ENCODE peak calls at places on chromosomes 2 and 18, in eight cellular contexts. B, G, O, Q, L, V, N and Y are unnamed samples.
A peak's percentile ranks its signal among the peaks of the same experiment; 100 is the strongest.

GRCh38 chr18:52936931-52937330 is 596.9 kb downstream of the DCC start:
- DNase-seq in L (no peak), B (no peak), O (no peak), Q (no peak), V (no peak), N (no peak), G (no peak), Y (no peak)

GRCh38 chr18:77811510-77811909 is 561.9 kb downstream of the GALR1 start:
- DNase-seq in O (no peak), N (no peak), V (no peak), Q (no peak), B (no peak), G (no peak), L (no peak), Y (peak; percentile 53)

GRCh38 chr2:232741284-232741683 is 35.1 kb downstream of the KCNJ13 start:
- DNase-seq in Q (no peak), V (no peak), L (no peak), N (no peak), B (no peak), G (no peak), O (no peak), Y (no peak)

GRCh38 chr18:79868168-79868784 is 70.5 kb downstream of the KCNG2 start:
- DNase-seq in G (no peak), L (no peak), N (no peak), V (peak; percentile 76), Q (no peak), B (no peak), O (no peak), Y (no peak)

GRCh38 chr2:37809931-37810570 is 115.0 kb upstream of the RMDN2 start:
- DNase-seq in Q (peak; percentile 26), G (no peak), O (no peak), N (no peak), V (no peak), L (no peak), B (no peak), Y (no peak)

GRCh38 chr2:109372171-109372568 is 241.6 kb downstream of the SEPTIN10 start:
- DNase-seq in O (no peak), V (no peak), B (no peak), L (peak; percentile 10), G (no peak), N (no peak), Q (no peak), Y (no peak)

GRCh38 chr18:44679912-44680270 is 797 bp upstream of the SETBP1 start:
- DNase-seq in N (no peak), B (peak; percentile 72), G (no peak), O (peak; percentile 42), L (peak; percentile 57), Q (peak; percentile 29), V (peak; percentile 88), Y (peak; percentile 62)

GRCh38 chr2:9771481-9772017 is 71.7 kb upstream of the TAF1B start:
- DNase-seq in N (no peak), O (no peak), Q (no peak), L (no peak), G (no peak), B (peak; percentile 58), V (peak; percentile 67), Y (no peak)

GRCh38 chr2:2717406-2717805 is 386.3 kb upstream of the MYT1L start:
- DNase-seq in G (no peak), V (no peak), O (no peak), B (no peak), Q (no peak), L (no peak), N (no peak), Y (no peak)

GRCh38 chr2:60552096-60552850 is 1.2 kb downstream of the BCL11A start:
- DNase-seq in O (no peak), Q (peak; percentile 8), V (peak; percentile 88), G (no peak), B (peak; percentile 69), L (peak; percentile 68), N (no peak), Y (no peak)

GRCh38 chr2:175030380-175031271 is 25.4 kb upstream of the CHN1 start:
- DNase-seq in G (no peak), O (no peak), L (peak; percentile 63), B (peak; percentile 82), N (no peak), V (no peak), Q (peak; percentile 52), Y (peak; percentile 13)

GRCh38 chr18:49851624-49852023 is 38.3 kb upstream of the ACAA2 start:
- DNase-seq in B (no peak), L (no peak), O (no peak), G (no peak), N (no peak), Q (no peak), V (no peak), Y (no peak)

GRCh38 chr18:79245517-79246001 is 150.2 kb upstream of the NFATC1 start:
- DNase-seq in N (no peak), O (no peak), G (no peak), Q (peak; percentile 17), B (no peak), L (no peak), V (peak; percentile 36), Y (peak; percentile 46)

GRCh38 chr2:28904802-28905499 is 10.5 kb downstream of the WDR43 start:
- DNase-seq in O (no peak), N (no peak), V (no peak), G (no peak), L (no peak), B (no peak), Q (no peak), Y (no peak)
- H3K36me3 ChIP-seq in O (no peaks in the 10 kb centered on the region), N (peaks cover 97% of the 10 kb centered on the region), V (peaks cover 39% of the 10 kb centered on the region), G (peaks cover 16% of the 10 kb centered on the region), L (peaks cover 66% of the 10 kb centered on the region), B (peaks cover 63% of the 10 kb centered on the region), Q (peaks cover 33% of the 10 kb centered on the region), Y (no peaks in the 10 kb centered on the region)

GRCh38 chr18:8705280-8705940 is at the start of gene MTCL1:
- DNase-seq in B (peak; percentile 55), L (peak; percentile 70), N (peak; percentile 57), V (no peak), O (no peak), Q (peak; percentile 51), G (no peak), Y (no peak)

GRCh38 chr18:8702668-8703067 is 2.7 kb upstream of the MTCL1 start:
- DNase-seq in V (no peak), N (no peak), B (no peak), G (no peak), L (no peak), O (no peak), Q (no peak), Y (no peak)

GRCh38 chr18:8704361-8705279 is 736 bp upstream of the MTCL1 start:
- DNase-seq in V (peak; percentile 98), G (no peak), N (peak; percentile 99), L (peak; percentile 88), B (peak; percentile 85), O (peak; percentile 76), Q (peak; percentile 87), Y (peak; percentile 89)

GRCh38 chr18:8703181-8703638 is 2.1 kb upstream of the MTCL1 start:
- DNase-seq in V (peak; percentile 73), Q (no peak), O (no peak), B (peak; percentile 46), G (no peak), L (no peak), N (no peak), Y (no peak)

GRCh38 chr18:8703781-8704301 is 1.5 kb upstream of the MTCL1 start:
- DNase-seq in L (no peak), B (no peak), N (no peak), V (no peak), G (no peak), O (no peak), Q (no peak), Y (no peak)
- H3K4me3 ChIP-seq in L (no peak overlapping the region), B (peak overlapping the region; percentile 74), N (no peak overlapping the region), V (no peak overlapping the region), G (no peak overlapping the region), O (peak overlapping the region; percentile 72), Q (no peak overlapping the region), Y (no peak overlapping the region)

GRCh38 chr2:73255907-73256617 is 22.0 kb downstream of the CCT7 start:
- DNase-seq in V (no peak), L (no peak), O (no peak), Q (no peak), B (peak; percentile 19), N (no peak), G (no peak), Y (no peak)

GRCh38 chr2:73254343-73255006 is 20.4 kb downstream of the CCT7 start:
- DNase-seq in O (no peak), L (no peak), G (no peak), B (no peak), V (no peak), Q (no peak), N (no peak), Y (no peak)

GRCh38 chr2:73256618-73256922 is 22.5 kb downstream of the CCT7 start:
- DNase-seq in B (peak; percentile 17), V (no peak), G (no peak), O (no peak), Q (no peak), N (no peak), L (no peak), Y (no peak)

GRCh38 chr2:73253901-73254300 is 19.8 kb downstream of the CCT7 start:
- DNase-seq in G (no peak), N (no peak), L (no peak), B (no peak), Q (no peak), V (no peak), O (no peak), Y (no peak)

DNA sequence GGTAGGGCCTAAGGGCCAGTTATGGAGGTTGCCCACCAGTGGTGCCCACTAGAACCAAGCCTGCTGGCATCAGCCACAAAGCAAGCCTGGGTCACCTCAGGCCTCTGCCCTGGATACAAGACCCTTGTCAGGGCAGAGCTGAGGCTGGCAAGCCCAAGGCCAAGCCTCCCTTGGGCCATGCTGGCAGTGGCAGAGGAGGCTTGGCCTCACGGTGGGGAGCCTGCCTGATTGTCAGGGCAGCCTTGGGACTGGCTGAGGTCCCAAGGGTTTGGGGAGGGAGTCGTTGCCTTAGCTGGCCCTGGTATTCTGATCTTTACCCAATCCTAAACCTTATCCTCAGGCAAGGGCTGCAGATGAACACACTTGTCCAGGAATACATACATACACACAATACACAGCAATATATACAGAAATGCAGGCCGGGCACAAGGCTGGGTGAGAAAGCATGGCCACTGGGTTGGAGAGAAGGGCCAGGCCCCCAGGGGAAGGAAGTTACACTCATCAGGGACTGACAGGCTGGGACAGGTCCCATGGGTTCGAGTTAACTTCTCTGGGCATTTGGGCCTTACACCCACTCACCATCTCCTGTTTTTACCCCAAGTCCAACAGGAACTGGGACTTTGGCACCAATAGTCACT is 21.0 kb downstream of the CCT7 start:
- DNase-seq in G (no peak), L (peak; percentile 54), N (no peak), B (no peak), O (no peak), V (no peak), Q (no peak), Y (no peak)
- TF ChIP-seq POLR2AphosphoS5 in G (peak; percentile 39), L (peak; percentile 66), N (no peak), B (no peak), O (no peak), V (no peak), Q (no peak), Y (no peak)

GRCh38 chr2:138866797-138867196 is 86.6 kb upstream of the NXPH2 start:
- DNase-seq in O (no peak), Q (no peak), G (no peak), N (no peak), L (no peak), B (no peak), V (no peak), Y (no peak)
- H3K36me3 ChIP-seq in O (no peaks in the 10 kb centered on the region), Q (no peaks in the 10 kb centered on the region), G (no peaks in the 10 kb centered on the region), N (no peaks in the 10 kb centered on the region), L (no peaks in the 10 kb centered on the region), B (no peaks in the 10 kb centered on the region), V (no peaks in the 10 kb centered on the region), Y (no peaks in the 10 kb centered on the region)

GRCh38 chr2:182866095-182866460 is 359 bp downstream of the FRZB start:
- DNase-seq in V (no peak), O (peak; percentile 24), L (peak; percentile 81), Q (no peak), G (no peak), N (no peak), B (peak; percentile 57), Y (no peak)
- H3K4me3 ChIP-seq in V (no peak overlapping the region), O (peak overlapping the region; percentile 61), L (peak overlapping the region; percentile 48), Q (peak overlapping the region; percentile 31), G (no peak overlapping the region), N (no peak overlapping the region), B (peak overlapping the region; percentile 94), Y (peak overlapping the region; percentile 25)